ENCODE peak calls at places on chromosomes 3 and 15, in nine cellular contexts. X is coronary artery; Q is C1 segment of cervical spinal cord; U is caudate nucleus; S is Daoy; T is NCI-H2171; O is ACHN; D is stimulated activated CD8-positive, alpha-beta memory T cell treated with anti-CD3 and anti-CD28 coated beads, Interleukin-4, amount 100 ng/mL, for 48 hours; B is HTR-8/SVneo. L is an unnamed sample.

GRCh38 chr3:169449012-169449411 is 214.5 kb downstream of the MECOM start:
- DNase-seq in X (no peak), Q (no peak), U (no peak), S (no peak), T (no peak), O (no peak), D (no peak), B (no peak), L (no peak)

GRCh38 chr3:149646181-149646766 is 11.6 kb downstream of the WWTR1 start:
- DNase-seq in X (no peak), Q (no peak), U (no peak), S (peak), T (no peak), O (no peak), D (no peak), B (no peak), L (no peak)

GRCh38 chr3:98793971-98794370 is 30.8 kb downstream of the ST3GAL6 start:
- DNase-seq in X (no peak), Q (no peak), U (no peak), S (no peak), T (no peak), O (no peak), D (no peak), B (no peak), L (no peak)

GRCh38 chr3:52685285-52685704 is 418 bp downstream of the PBRM1 start:
- DNase-seq in X (peak), Q (peak), U (peak), S (peak), T (peak), O (peak), D (peak), B (peak), L (peak)

GRCh38 chr3:62727576-62727975 is 147.6 kb downstream of the CADPS start:
- DNase-seq in X (no peak), Q (no peak), U (no peak), S (peak), T (no peak), O (no peak), D (no peak), B (no peak), L (no peak)

GRCh38 chr15:68552773-68553172 is 26.0 kb upstream of the CORO2B start:
- DNase-seq in X (no peak), Q (no peak), U (peak), S (peak), T (no peak), O (no peak), D (no peak), B (no peak), L (no peak)

GRCh38 chr3:16476636-16477035 is 36.9 kb downstream of the RFTN1 start:
- DNase-seq in X (no peak), Q (no peak), U (no peak), S (peak), T (no peak), O (no peak), D (no peak), B (peak), L (no peak)

GRCh38 chr3:155110996-155111901 is 31.1 kb downstream of the MME start:
- DNase-seq in X (no peak), Q (no peak), U (no peak), S (no peak), T (no peak), O (no peak), D (no peak), B (no peak), L (no peak)

GRCh38 chr15:101167791-101168462 is 83.9 kb downstream of the CHSY1 start:
- DNase-seq in X (peak), Q (peak), U (peak), S (peak), T (no peak), O (peak), D (peak), B (peak), L (peak)

GRCh38 chr3:149371001-149371722 is 6.3 kb downstream of the TM4SF1 start:
- DNase-seq in X (no peak), Q (no peak), U (no peak), S (no peak), T (no peak), O (no peak), D (no peak), B (no peak), L (no peak)

GRCh38 chr15:58473720-58474119 is 41.9 kb downstream of the LIPC start:
- DNase-seq in X (no peak), Q (no peak), U (no peak), S (peak), T (no peak), O (no peak), D (no peak), B (peak), L (no peak)

GRCh38 chr15:58793862-58794261 is 22.8 kb downstream of the MINDY2 start:
- DNase-seq in X (no peak), Q (no peak), U (no peak), S (peak), T (no peak), O (no peak), D (no peak), B (no peak), L (no peak)

GRCh38 chr15:47861186-47861585 is 143.9 kb downstream of the SEMA6D start:
- DNase-seq in X (no peak), Q (no peak), U (no peak), S (no peak), T (no peak), O (no peak), D (no peak), B (no peak), L (no peak)

GRCh38 chr3:27044926-27045481 is 324.2 kb downstream of the NEK10 start:
- DNase-seq in X (no peak), Q (no peak), U (no peak), S (no peak), T (no peak), O (no peak), D (no peak), B (no peak), L (no peak)

GRCh38 chr3:108406063-108406660 is 104.2 kb downstream of the MYH15 start:
- DNase-seq in X (no peak), Q (no peak), U (no peak), S (no peak), T (no peak), O (no peak), D (no peak), B (no peak), L (no peak)

GRCh38 chr3:15332405-15333098 is at the start of gene SH3BP5:
- DNase-seq in X (peak), Q (peak), U (peak), S (peak), T (no peak), O (peak), D (peak), B (peak), L (peak)

GRCh38 chr3:32406481-32407408 is 15.1 kb downstream of the CMTM7 start:
- DNase-seq in X (peak), Q (no peak), U (no peak), S (no peak), T (no peak), O (no peak), D (no peak), B (no peak), L (no peak)

L was measured in right cardiac atrium.